ENCODE peak calls at places on chromosomes 11 and 22, in eight cellular contexts. V, T, Z, D, H, P, B and G are unnamed samples.

GRCh38 chr11:43687120-43687791 is 6.7 kb downstream of the HSD17B12 start:
- DNase-seq in H (peak), V (no peak), B (peak), Z (peak), P (peak), T (no peak), D (no peak), G (no peak)

GRCh38 chr11:85756401-85757200 is 54.3 kb downstream of the SYTL2 start:
- DNase-seq in H (peak), V (no peak), D (no peak), Z (no peak), B (no peak), P (no peak), T (no peak), G (no peak)

GRCh38 chr22:44595841-44596341 is 97.9 kb upstream of the RTL6 start:
- DNase-seq in B (no peak), Z (no peak), D (no peak), P (no peak), V (peak), H (no peak), T (no peak), G (no peak)

GRCh38 chr11:104051806-104052205 is 15.4 kb downstream of the DDI1 start:
- DNase-seq in V (no peak), D (no peak), H (no peak), B (no peak), T (no peak), P (no peak), Z (no peak), G (no peak)

GRCh38 chr11:73591050-73591449 is 6.9 kb downstream of the FAM168A start:
- DNase-seq in V (no peak), T (no peak), P (no peak), Z (no peak), D (no peak), B (no peak), H (no peak), G (no peak)

GRCh38 chr22:17191163-17191562 is 28.1 kb downstream of the ADA2 start:
- DNase-seq in H (peak), V (no peak), T (no peak), Z (no peak), B (no peak), P (peak), D (no peak), G (no peak)

GRCh38 chr11:68275721-68276488 is 4.1 kb upstream of the C11orf24 start:
- DNase-seq in B (no peak), D (no peak), T (no peak), H (no peak), Z (no peak), P (no peak), V (no peak), G (no peak)

GRCh38 chr11:57791321-57792059 is 29.9 kb downstream of the CTNND1 start:
- DNase-seq in Z (no peak), H (no peak), T (no peak), D (no peak), V (no peak), B (no peak), P (no peak), G (no peak)

GRCh38 chr11:1152316-1153104 is 5.2 kb upstream of the MUC5AC start:
- DNase-seq in B (peak), V (no peak), Z (peak), D (no peak), H (peak), P (peak), T (peak), G (no peak)

GRCh38 chr22:31127181-31127772 is 4.5 kb downstream of the INPP5J start:
- DNase-seq in B (no peak), P (no peak), Z (no peak), H (no peak), T (no peak), V (no peak), D (no peak), G (no peak)

GRCh38 chr22:32378703-32379272 is 21.1 kb downstream of the RFPL3 start:
- DNase-seq in H (peak), Z (no peak), V (peak), D (no peak), P (peak), T (peak), B (no peak), G (peak)

GRCh38 chr11:66879583-66879982 is 22.7 kb downstream of the LRFN4 start:
- DNase-seq in V (no peak), H (no peak), P (no peak), T (no peak), B (no peak), D (no peak), Z (no peak), G (no peak)

GRCh38 chr11:124114942-124115781 is at the start of gene VWA5A:
- DNase-seq in T (peak), D (peak), B (peak), Z (peak), V (peak), H (peak), P (peak), G (peak)

GRCh38 chr11:111665779-111666178 is 63.5 kb downstream of the SIK2 start:
- DNase-seq in Z (no peak), P (peak), H (peak), T (no peak), D (no peak), V (peak), B (no peak), G (peak)

GRCh38 chr11:18056561-18057181 is 10.6 kb upstream of the TPH1 start:
- DNase-seq in H (no peak), T (no peak), D (no peak), P (no peak), Z (no peak), V (no peak), B (no peak), G (no peak)

GRCh38 chr22:20319041-20319744 is 667 bp downstream of the DGCR6L start:
- DNase-seq in Z (no peak), V (peak), T (no peak), D (no peak), H (no peak), B (peak), P (no peak), G (peak)

GRCh38 chr11:69353696-69354544 is 60.0 kb downstream of the MYEOV start:
- DNase-seq in B (peak), D (no peak), H (no peak), Z (no peak), T (no peak), P (peak), V (no peak), G (no peak)

GRCh38 chr11:80586464-80586863 is 1145.6 kb upstream of the TENM4 start:
- DNase-seq in P (peak), D (no peak), B (no peak), Z (no peak), H (peak), V (no peak), T (peak), G (no peak)

GRCh38 chr11:72965672-72966071 is 151.5 kb downstream of the ATG16L2 start:
- DNase-seq in D (no peak), V (no peak), Z (no peak), B (no peak), T (no peak), H (no peak), P (no peak), G (no peak)

GRCh38 chr22:35322126-35322525 is 22.4 kb downstream of the TOM1 start:
- DNase-seq in B (no peak), H (no peak), P (no peak), Z (peak), D (no peak), T (no peak), V (no peak), G (no peak)

GRCh38 chr11:16881074-16881709 is 133.0 kb downstream of the PLEKHA7 start:
- DNase-seq in H (peak), B (peak), V (peak), Z (peak), P (peak), T (peak), D (no peak), G (no peak)

GRCh38 chr22:27195104-27195503 is 537.7 kb downstream of the MIAT start:
- DNase-seq in D (no peak), H (no peak), V (no peak), P (no peak), Z (peak), T (no peak), B (no peak), G (no peak)

GRCh38 chr22:27193215-27193614 is 535.8 kb downstream of the MIAT start:
- DNase-seq in T (no peak), P (no peak), V (no peak), H (no peak), Z (no peak), B (no peak), D (no peak), G (no peak)

GRCh38 chr22:27192135-27192900 is 534.9 kb downstream of the MIAT start:
- DNase-seq in P (no peak), H (no peak), V (no peak), T (no peak), B (no peak), D (no peak), Z (no peak), G (no peak)

GRCh38 chr22:27194096-27194748 is 536.8 kb downstream of the MIAT start:
- DNase-seq in H (no peak), P (no peak), V (no peak), B (no peak), T (peak), D (no peak), Z (no peak), G (no peak)

GRCh38 chr22:27193636-27194035 is 536.2 kb downstream of the MIAT start:
- DNase-seq in Z (no peak), B (no peak), H (no peak), P (no peak), D (no peak), T (no peak), V (no peak), G (no peak)
- TF ChIP-seq CTCF in Z (no peak), B (no peak), H (no peak), P (no peak), D (no peak), T (no peak), V (no peak), G (no peak)

GRCh38 chr11:83544871-83545270 is 258.7 kb upstream of the CCDC90B start:
- DNase-seq in H (no peak), T (no peak), D (no peak), P (no peak), V (no peak), Z (no peak), B (no peak), G (no peak)

GRCh38 chr11:83546371-83546770 is 260.2 kb upstream of the CCDC90B start:
- DNase-seq in B (no peak), T (no peak), Z (no peak), H (no peak), D (no peak), V (no peak), P (no peak), G (no peak)

GRCh38 chr11:83545494-83545893 is 259.3 kb upstream of the CCDC90B start:
- DNase-seq in T (no peak), V (no peak), B (no peak), D (no peak), Z (no peak), H (no peak), P (no peak), G (no peak)

GRCh38 chr11:83545911-83546310 is 259.7 kb upstream of the CCDC90B start:
- DNase-seq in H (no peak), T (no peak), P (no peak), V (no peak), D (no peak), B (no peak), Z (no peak), G (no peak)

GRCh38 chr11:83543918-83544491 is 257.8 kb upstream of the CCDC90B start:
- DNase-seq in Z (no peak), P (no peak), B (no peak), V (no peak), D (no peak), H (no peak), T (no peak), G (no peak)
- TF ChIP-seq CTCF in Z (no peak), P (no peak), B (no peak), V (no peak), D (no peak), H (no peak), T (no peak), G (no peak)

GRCh38 chr22:38239101-38239761 is 33.6 kb downstream of the TMEM184B start:
- DNase-seq in D (no peak), P (peak), T (peak), Z (no peak), V (no peak), B (no peak), H (peak), G (no peak)
- TF ChIP-seq CTCF in D (no peak), P (peak), T (no peak), Z (no peak), V (no peak), B (no peak), H (peak), G (no peak)

DNA sequence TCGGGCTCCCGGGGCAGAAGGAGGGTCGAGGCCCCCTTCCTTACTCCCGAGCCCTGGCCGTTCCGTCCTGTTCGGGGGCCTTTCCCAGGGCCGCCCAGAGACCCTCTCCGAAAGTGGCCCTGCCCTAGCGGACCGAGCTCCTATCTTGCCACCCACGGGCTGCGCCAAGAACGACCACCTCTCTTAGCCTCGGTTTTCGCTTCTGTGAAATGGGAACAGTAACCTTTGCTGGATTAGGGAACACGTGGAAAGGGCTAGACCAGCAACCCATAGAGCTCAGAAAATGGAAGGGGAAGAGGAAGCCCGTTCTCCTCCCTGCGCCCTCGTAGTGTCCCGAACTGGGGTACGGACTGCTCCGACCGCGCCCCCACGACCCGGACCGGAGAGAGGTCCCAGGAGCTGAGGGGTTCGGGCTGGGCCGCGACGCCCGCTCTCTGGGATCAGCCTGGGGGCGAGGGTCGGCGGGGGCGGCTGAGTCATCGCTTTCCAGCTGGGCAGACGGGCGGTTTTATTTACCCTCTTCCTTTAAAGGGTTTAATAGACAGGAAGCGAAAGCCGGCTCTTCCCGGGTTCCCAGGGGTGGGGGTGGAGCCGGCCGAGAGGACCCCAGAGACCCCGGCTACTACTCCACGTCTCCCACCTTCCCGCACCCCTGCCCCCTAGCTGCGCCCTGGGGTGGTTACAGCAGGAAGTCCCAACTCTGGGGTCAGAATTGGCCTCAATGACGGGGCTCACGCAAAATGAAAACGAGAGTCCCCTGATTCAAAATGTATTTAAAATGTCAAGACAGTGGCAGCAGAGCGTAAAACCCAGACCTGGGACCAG is 872 bp upstream of the PHLDA2 start:
- DNase-seq in Z (peak), B (no peak), V (peak), H (peak), T (peak), P (peak), D (no peak), G (no peak)
- TF ChIP-seq CTCF in Z (no peak), B (peak), V (peak), H (no peak), T (no peak), P (peak), D (no peak), G (no peak)

DNA sequence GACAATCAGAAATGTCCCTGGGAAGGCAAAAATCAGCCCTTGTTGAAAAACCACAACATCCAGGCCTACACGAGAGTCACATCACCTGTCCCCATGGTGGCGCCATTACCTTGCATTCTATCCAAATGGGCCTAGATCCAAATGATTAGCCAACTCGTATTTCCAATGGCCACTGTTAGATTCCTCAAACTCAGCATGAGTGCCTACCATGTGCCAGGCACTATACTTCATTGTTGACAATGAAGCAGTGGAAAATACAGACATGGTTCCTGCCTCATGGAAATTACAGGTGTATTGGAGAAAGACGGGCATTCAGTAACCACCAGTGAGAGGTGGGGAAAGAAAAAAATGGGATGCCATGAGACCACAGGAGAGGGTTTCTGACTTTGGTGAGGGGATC is 29.8 kb upstream of the CREB3L1 start:
- DNase-seq in B (no peak), Z (no peak), D (no peak), T (peak), P (peak), H (peak), V (peak), G (no peak)
- TF ChIP-seq CTCF in B (no peak), Z (no peak), D (no peak), T (peak), P (peak), H (peak), V (peak), G (peak)

DNA sequence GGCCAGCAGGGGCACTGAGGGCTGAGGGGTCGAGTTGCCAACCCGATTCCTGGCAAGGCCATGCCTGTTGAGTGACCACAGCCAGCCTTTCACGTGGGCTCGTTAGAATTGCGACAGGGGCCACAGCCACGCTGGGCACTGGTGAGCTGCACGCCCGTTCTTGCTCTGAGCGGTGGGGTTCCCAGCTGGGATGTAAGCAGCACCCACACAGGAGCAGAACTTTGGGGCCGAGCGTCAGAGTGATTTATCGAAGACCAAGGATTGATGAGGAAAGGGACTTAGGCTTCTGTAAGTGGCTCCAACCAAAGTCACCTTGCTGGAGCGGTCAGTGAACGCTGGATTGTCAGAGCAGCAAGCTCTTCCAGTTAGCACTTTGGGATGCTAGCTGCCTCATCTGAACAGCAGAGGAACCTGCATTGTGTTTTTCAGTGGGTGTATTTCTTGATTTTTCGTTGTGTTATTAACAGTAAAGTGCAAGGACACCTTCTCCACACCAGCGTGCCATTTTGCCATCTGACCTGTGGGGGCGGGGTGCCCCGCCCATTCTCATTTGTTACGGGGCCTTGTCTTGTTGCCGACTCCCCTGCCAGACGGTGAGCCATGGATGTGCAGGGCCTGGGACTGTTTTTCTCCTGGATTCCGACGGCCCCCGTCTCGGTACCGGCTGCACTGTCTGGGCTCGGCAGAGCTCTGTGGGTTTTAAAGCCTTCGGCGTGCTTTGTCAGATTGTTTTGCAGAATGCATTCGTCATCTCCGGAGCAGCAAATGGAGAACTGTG is 202.5 kb downstream of the TBC1D22A start:
- DNase-seq in H (no peak), Z (no peak), T (no peak), D (no peak), P (no peak), V (no peak), B (no peak), G (no peak)
- TF ChIP-seq CTCF in H (no peak), Z (no peak), T (no peak), D (no peak), P (no peak), V (no peak), B (no peak), G (no peak)